ENCODE peak calls at places on chromosomes 5 and 9, in seven cellular contexts. One of them, this sample, is unnamed.

GRCh38 chr9:72154468-72155281 is 5.4 kb downstream of the GDA start:
- DNase-seq in cardiac fibroblast: peak; percentile 2
- DNase-seq in CD8-positive, alpha-beta T cell: no peak
- DNase-seq in foreskin fibroblast: no peak
- DNase-seq in choroid plexus epithelial cell: no peak
- DNase-seq in cardiac muscle cell: no peak
- DNase-seq in ovary: no peak
- DNase-seq in this sample: no peak

GRCh38 chr9:134968011-134968822 is 50.5 kb upstream of the FCN1 start:
- DNase-seq in CD8-positive, alpha-beta T cell: no peak
- DNase-seq in choroid plexus epithelial cell: peak; percentile 69
- DNase-seq in cardiac muscle cell: peak; percentile 54
- DNase-seq in cardiac fibroblast: peak; percentile 13
- DNase-seq in ovary: no peak
- DNase-seq in foreskin fibroblast: peak; percentile 18
- DNase-seq in this sample: peak; percentile 21

GRCh38 chr9:130242270-130243014 is 23.1 kb upstream of the HMCN2 start:
- DNase-seq in ovary: no peak
- DNase-seq in cardiac fibroblast: no peak
- DNase-seq in cardiac muscle cell: no peak
- DNase-seq in foreskin fibroblast: no peak
- DNase-seq in choroid plexus epithelial cell: no peak
- DNase-seq in CD8-positive, alpha-beta T cell: no peak
- DNase-seq in this sample: no peak

GRCh38 chr5:111697215-111697614 is 59.8 kb downstream of the NREP start:
- DNase-seq in CD8-positive, alpha-beta T cell: no peak
- DNase-seq in cardiac fibroblast: no peak
- DNase-seq in cardiac muscle cell: peak; percentile 57
- DNase-seq in foreskin fibroblast: no peak
- DNase-seq in choroid plexus epithelial cell: no peak
- DNase-seq in ovary: no peak
- DNase-seq in this sample: no peak

GRCh38 chr9:122090981-122091380 is 2.1 kb downstream of the TTLL11 start:
- DNase-seq in cardiac muscle cell: no peak
- DNase-seq in foreskin fibroblast: no peak
- DNase-seq in cardiac fibroblast: no peak
- DNase-seq in ovary: no peak
- DNase-seq in choroid plexus epithelial cell: no peak
- DNase-seq in CD8-positive, alpha-beta T cell: no peak
- DNase-seq in this sample: no peak

GRCh38 chr5:137344021-137344420 is 155.1 kb downstream of the SPOCK1 start:
- DNase-seq in cardiac muscle cell: no peak
- DNase-seq in cardiac fibroblast: no peak
- DNase-seq in foreskin fibroblast: no peak
- DNase-seq in CD8-positive, alpha-beta T cell: no peak
- DNase-seq in ovary: no peak
- DNase-seq in choroid plexus epithelial cell: no peak
- DNase-seq in this sample: no peak

GRCh38 chr9:82512724-82513123 is 524.2 kb downstream of the SPATA31D1 start:
- DNase-seq in choroid plexus epithelial cell: no peak
- DNase-seq in CD8-positive, alpha-beta T cell: no peak
- DNase-seq in foreskin fibroblast: no peak
- DNase-seq in cardiac fibroblast: no peak
- DNase-seq in cardiac muscle cell: no peak
- DNase-seq in ovary: no peak
- DNase-seq in this sample: no peak

GRCh38 chr5:109721741-109722140 is 32.0 kb downstream of the MAN2A1 start:
- DNase-seq in ovary: no peak
- DNase-seq in cardiac muscle cell: no peak
- DNase-seq in choroid plexus epithelial cell: no peak
- DNase-seq in foreskin fibroblast: no peak
- DNase-seq in cardiac fibroblast: no peak
- DNase-seq in CD8-positive, alpha-beta T cell: no peak
- DNase-seq in this sample: no peak

GRCh38 chr5:89083791-89084190 is 200.8 kb upstream of the MEF2C start:
- DNase-seq in choroid plexus epithelial cell: peak; percentile 14
- DNase-seq in cardiac muscle cell: no peak
- DNase-seq in cardiac fibroblast: peak; percentile 37
- DNase-seq in ovary: no peak
- DNase-seq in CD8-positive, alpha-beta T cell: no peak
- DNase-seq in foreskin fibroblast: peak; percentile 88
- DNase-seq in this sample: peak; percentile 20

GRCh38 chr5:42887575-42887974 is 75.9 kb upstream of the SELENOP start:
- DNase-seq in cardiac muscle cell: peak; percentile 64
- DNase-seq in foreskin fibroblast: no peak
- DNase-seq in CD8-positive, alpha-beta T cell: no peak
- DNase-seq in ovary: no peak
- DNase-seq in cardiac fibroblast: no peak
- DNase-seq in choroid plexus epithelial cell: peak; percentile 61
- DNase-seq in this sample: no peak

GRCh38 chr9:107224252-107224651 is 58.8 kb upstream of the RAD23B start:
- DNase-seq in cardiac fibroblast: no peak
- DNase-seq in foreskin fibroblast: no peak
- DNase-seq in cardiac muscle cell: no peak
- DNase-seq in choroid plexus epithelial cell: no peak
- DNase-seq in CD8-positive, alpha-beta T cell: no peak
- DNase-seq in ovary: no peak
- DNase-seq in this sample: no peak

GRCh38 chr5:6832272-6832671 is 119.0 kb downstream of the TENT4A start:
- DNase-seq in cardiac muscle cell: no peak
- DNase-seq in foreskin fibroblast: no peak
- DNase-seq in CD8-positive, alpha-beta T cell: no peak
- DNase-seq in ovary: no peak
- DNase-seq in cardiac fibroblast: no peak
- DNase-seq in choroid plexus epithelial cell: no peak
- DNase-seq in this sample: no peak

GRCh38 chr5:168477060-168477459 is 9.2 kb upstream of the RARS1 start:
- DNase-seq in choroid plexus epithelial cell: peak; percentile 61
- DNase-seq in cardiac fibroblast: peak; percentile 43
- DNase-seq in foreskin fibroblast: peak; percentile 40
- DNase-seq in ovary: no peak
- DNase-seq in cardiac muscle cell: peak; percentile 93
- DNase-seq in CD8-positive, alpha-beta T cell: no peak
- DNase-seq in this sample: no peak

GRCh38 chr9:99307846-99308245 is 85.8 kb downstream of the SEC61B start:
- DNase-seq in choroid plexus epithelial cell: no peak
- DNase-seq in foreskin fibroblast: no peak
- DNase-seq in cardiac muscle cell: no peak
- DNase-seq in CD8-positive, alpha-beta T cell: no peak
- DNase-seq in cardiac fibroblast: no peak
- DNase-seq in ovary: no peak
- DNase-seq in this sample: no peak

GRCh38 chr9:90953200-90953599 is 151.6 kb downstream of the SYK start:
- DNase-seq in foreskin fibroblast: no peak
- DNase-seq in cardiac fibroblast: no peak
- DNase-seq in CD8-positive, alpha-beta T cell: no peak
- DNase-seq in ovary: no peak
- DNase-seq in choroid plexus epithelial cell: no peak
- DNase-seq in cardiac muscle cell: no peak
- DNase-seq in this sample: no peak

GRCh38 chr9:90956026-90956810 is 154.6 kb downstream of the SYK start:
- DNase-seq in ovary: no peak
- DNase-seq in foreskin fibroblast: peak; percentile 57
- DNase-seq in choroid plexus epithelial cell: peak; percentile 34
- DNase-seq in cardiac muscle cell: no peak
- DNase-seq in CD8-positive, alpha-beta T cell: no peak
- DNase-seq in cardiac fibroblast: peak; percentile 50
- DNase-seq in this sample: no peak

GRCh38 chr9:90958328-90958727 is 156.7 kb downstream of the SYK start:
- DNase-seq in ovary: no peak
- DNase-seq in cardiac muscle cell: no peak
- DNase-seq in CD8-positive, alpha-beta T cell: no peak
- DNase-seq in choroid plexus epithelial cell: no peak
- DNase-seq in foreskin fibroblast: no peak
- DNase-seq in cardiac fibroblast: no peak
- DNase-seq in this sample: no peak

GRCh38 chr9:90950600-90950999 is 149.0 kb downstream of the SYK start:
- DNase-seq in cardiac fibroblast: no peak
- DNase-seq in CD8-positive, alpha-beta T cell: no peak
- DNase-seq in ovary: no peak
- DNase-seq in choroid plexus epithelial cell: no peak
- DNase-seq in cardiac muscle cell: no peak
- DNase-seq in foreskin fibroblast: peak; percentile 38
- DNase-seq in this sample: no peak

DNA sequence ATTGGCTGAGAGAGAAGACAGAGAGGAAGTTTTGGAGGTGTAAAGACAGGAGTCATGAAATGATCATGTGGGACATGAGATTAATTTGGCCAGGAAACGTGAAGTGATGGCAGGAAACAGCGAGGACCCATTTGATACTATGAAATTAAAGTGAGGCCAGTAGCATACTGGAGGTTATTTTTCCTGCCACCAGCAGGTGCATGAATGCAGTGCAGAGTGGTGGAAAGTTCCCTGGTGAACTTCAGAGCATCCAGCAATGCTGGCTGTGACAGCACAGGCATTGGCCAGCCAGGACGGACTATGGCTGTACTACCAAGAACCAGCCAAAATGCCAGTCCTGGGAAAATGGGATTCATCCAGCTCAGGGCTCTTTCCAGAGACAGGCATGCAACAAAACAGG is 152.2 kb downstream of the SYK start:
- DNase-seq in CD8-positive, alpha-beta T cell: no peak
- DNase-seq in cardiac muscle cell: no peak
- DNase-seq in cardiac fibroblast: no peak
- DNase-seq in ovary: no peak
- DNase-seq in choroid plexus epithelial cell: no peak
- DNase-seq in foreskin fibroblast: no peak
- DNase-seq in this sample: no peak
- TF ChIP-seq CTCF in CD8-positive, alpha-beta T cell: no peak
- TF ChIP-seq CTCF in cardiac muscle cell: no peak
- TF ChIP-seq CTCF in cardiac fibroblast: no peak
- TF ChIP-seq CTCF in ovary: no peak
- TF ChIP-seq CTCF in choroid plexus epithelial cell: no peak
- TF ChIP-seq CTCF in foreskin fibroblast: no peak
- TF ChIP-seq CTCF in this sample: no peak

DNA sequence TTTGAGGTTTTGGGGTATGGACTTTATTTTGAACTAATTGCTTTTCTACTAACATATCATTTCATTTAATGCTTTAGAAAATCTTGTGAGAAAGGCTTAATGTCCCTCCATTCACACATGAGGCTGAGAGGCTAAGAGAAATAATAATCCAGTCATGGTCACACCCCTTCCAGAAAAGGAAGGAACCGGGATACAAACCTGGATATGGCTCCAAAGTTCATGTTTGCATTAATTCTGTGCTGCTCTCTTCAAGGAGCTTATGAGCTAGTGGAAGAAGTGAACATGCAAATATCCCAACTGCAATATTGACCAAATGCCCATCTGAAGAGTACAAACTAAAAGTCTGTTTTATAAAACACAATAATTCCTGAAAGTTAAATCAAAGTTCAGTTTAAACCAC is 732.1 kb upstream of the RIOK2 start:
- DNase-seq in foreskin fibroblast: no peak
- DNase-seq in ovary: no peak
- DNase-seq in choroid plexus epithelial cell: no peak
- DNase-seq in CD8-positive, alpha-beta T cell: no peak
- DNase-seq in cardiac fibroblast: no peak
- DNase-seq in cardiac muscle cell: no peak
- DNase-seq in this sample: no peak
- H3K4me3 ChIP-seq in foreskin fibroblast: no peak overlapping the region
- H3K4me3 ChIP-seq in ovary: no peak overlapping the region
- H3K4me3 ChIP-seq in choroid plexus epithelial cell: no peak overlapping the region
- H3K4me3 ChIP-seq in CD8-positive, alpha-beta T cell: no peak overlapping the region
- H3K4me3 ChIP-seq in cardiac fibroblast: no peak overlapping the region
- H3K4me3 ChIP-seq in cardiac muscle cell: no peak overlapping the region
- H3K4me3 ChIP-seq in this sample: no peak overlapping the region

GRCh38 chr5:106854941-106855340 is 815.8 kb downstream of the EFNA5 start:
- DNase-seq in CD8-positive, alpha-beta T cell: no peak
- DNase-seq in ovary: no peak
- DNase-seq in foreskin fibroblast: no peak
- DNase-seq in choroid plexus epithelial cell: no peak
- DNase-seq in cardiac muscle cell: no peak
- DNase-seq in cardiac fibroblast: no peak
- DNase-seq in this sample: no peak
- TF ChIP-seq CTCF in CD8-positive, alpha-beta T cell: no peak
- TF ChIP-seq CTCF in ovary: no peak
- TF ChIP-seq CTCF in foreskin fibroblast: no peak
- TF ChIP-seq CTCF in choroid plexus epithelial cell: no peak
- TF ChIP-seq CTCF in cardiac muscle cell: no peak
- TF ChIP-seq CTCF in cardiac fibroblast: no peak
- TF ChIP-seq CTCF in this sample: no peak

GRCh38 chr9:125180876-125181275 is 8.7 kb downstream of the PPP6C start:
- DNase-seq in CD8-positive, alpha-beta T cell: no peak
- DNase-seq in ovary: no peak
- DNase-seq in cardiac muscle cell: no peak
- DNase-seq in cardiac fibroblast: no peak
- DNase-seq in foreskin fibroblast: no peak
- DNase-seq in choroid plexus epithelial cell: no peak
- DNase-seq in this sample: no peak

GRCh38 chr9:125172351-125172750 is 17.3 kb downstream of the PPP6C start:
- DNase-seq in cardiac fibroblast: peak; percentile 36
- DNase-seq in foreskin fibroblast: peak; percentile 22
- DNase-seq in choroid plexus epithelial cell: peak; percentile 60
- DNase-seq in ovary: no peak
- DNase-seq in CD8-positive, alpha-beta T cell: no peak
- DNase-seq in cardiac muscle cell: peak; percentile 60
- DNase-seq in this sample: peak; percentile 44

GRCh38 chr9:125177888-125178287 is 11.7 kb downstream of the PPP6C start:
- DNase-seq in cardiac muscle cell: no peak
- DNase-seq in cardiac fibroblast: no peak
- DNase-seq in foreskin fibroblast: no peak
- DNase-seq in choroid plexus epithelial cell: no peak
- DNase-seq in ovary: no peak
- DNase-seq in CD8-positive, alpha-beta T cell: no peak
- DNase-seq in this sample: no peak

DNA sequence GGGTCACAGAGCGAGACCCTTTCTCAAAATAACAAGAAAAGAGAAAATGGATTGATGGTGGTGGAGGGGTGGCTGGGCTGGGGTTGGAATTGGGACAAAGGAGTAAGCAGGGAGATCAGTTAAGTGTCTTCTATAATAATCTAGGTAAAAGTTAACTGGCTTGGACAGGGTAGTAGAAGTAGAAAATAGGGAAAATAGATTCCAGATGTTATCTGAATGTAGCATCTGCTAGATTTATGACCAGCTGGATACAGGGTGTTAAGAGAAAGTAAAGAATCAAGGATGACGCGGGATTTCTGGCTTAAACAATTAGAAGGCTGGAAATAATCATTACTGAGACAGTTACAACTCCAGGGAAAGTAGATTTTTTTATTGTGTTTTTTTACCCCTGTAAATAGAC is 13.0 kb downstream of the PPP6C start:
- DNase-seq in cardiac fibroblast: no peak
- DNase-seq in cardiac muscle cell: no peak
- DNase-seq in ovary: no peak
- DNase-seq in foreskin fibroblast: peak; percentile 70
- DNase-seq in choroid plexus epithelial cell: no peak
- DNase-seq in CD8-positive, alpha-beta T cell: no peak
- DNase-seq in this sample: peak; percentile 40
- H3K4me3 ChIP-seq in cardiac fibroblast: no peak overlapping the region
- H3K4me3 ChIP-seq in cardiac muscle cell: no peak overlapping the region
- H3K4me3 ChIP-seq in ovary: no peak overlapping the region
- H3K4me3 ChIP-seq in foreskin fibroblast: no peak overlapping the region
- H3K4me3 ChIP-seq in choroid plexus epithelial cell: no peak overlapping the region
- H3K4me3 ChIP-seq in CD8-positive, alpha-beta T cell: no peak overlapping the region
- H3K4me3 ChIP-seq in this sample: no peak overlapping the region

This sample was measured in HFF-Myc.